ENCODE peak calls at places on chromosomes 13 and 19, in four cellular contexts. T is lower lobe of right lung, J is A673, L is tibial artery. V is an unnamed sample.

GRCh38 chr13:69050696-69051095 is 1056.9 kb upstream of the ATXN8OS start:
- DNase-seq in T (no peak), J (no peak), L (no peak), V (no peak)

GRCh38 chr19:50361290-50362029 is 4.0 kb downstream of the NAPSA start:
- DNase-seq in J (peak), L (no peak), T (peak), V (no peak)

GRCh38 chr19:17681505-17682125 is 6.5 kb downstream of the UNC13A start:
- DNase-seq in J (peak), L (no peak), T (no peak), V (peak)

GRCh38 chr19:10891360-10892108 is 20.2 kb downstream of the CARM1 start:
- DNase-seq in J (no peak), L (no peak), T (no peak), V (peak)

GRCh38 chr19:16141043-16141442 is 2.4 kb upstream of the HSH2D start:
- DNase-seq in J (no peak), T (no peak), L (no peak), V (no peak)

GRCh38 chr13:43787998-43788397 is 1.2 kb upstream of the ENOX1 start:
- DNase-seq in J (peak), L (no peak), T (no peak), V (peak)

GRCh38 chr19:12880551-12881171 is 588 bp downstream of the DNASE2 start:
- DNase-seq in T (peak), J (peak), L (peak), V (no peak)

GRCh38 chr13:105069106-105069505 is 1466.4 kb downstream of the EFNB2 start:
- DNase-seq in J (no peak), T (no peak), L (no peak), V (no peak)

GRCh38 chr19:8552810-8553209 is 24.4 kb downstream of the MYO1F start:
- DNase-seq in L (no peak), T (no peak), J (peak), V (no peak)

GRCh38 chr19:2477141-2477710 is 1.3 kb downstream of the GADD45B start:
- DNase-seq in L (no peak), J (no peak), T (peak), V (peak)

GRCh38 chr19:46225558-46226004 is 4.0 kb upstream of the IGFL1 start:
- DNase-seq in T (no peak), J (no peak), L (no peak), V (no peak)

GRCh38 chr13:32031025-32031814 is at the start of gene FRY:
- DNase-seq in J (peak), T (peak), L (peak), V (peak)
- TF ChIP-seq CTCF in J (peak), T (no peak), L (peak), V (peak)

GRCh38 chr13:99463998-99464397 is 37.3 kb upstream of the TM9SF2 start:
- DNase-seq in L (no peak), T (no peak), J (no peak), V (no peak)
- H3K4me3 ChIP-seq in L (no peak), T (no peak), J (no peak), V (no peak)

GRCh38 chr13:113601166-113602070 is 16.9 kb downstream of the TFDP1 start:
- DNase-seq in L (no peak), J (no peak), T (peak), V (no peak)
- TF ChIP-seq CTCF in L (no peak), J (no peak), T (no peak), V (no peak)

DNA sequence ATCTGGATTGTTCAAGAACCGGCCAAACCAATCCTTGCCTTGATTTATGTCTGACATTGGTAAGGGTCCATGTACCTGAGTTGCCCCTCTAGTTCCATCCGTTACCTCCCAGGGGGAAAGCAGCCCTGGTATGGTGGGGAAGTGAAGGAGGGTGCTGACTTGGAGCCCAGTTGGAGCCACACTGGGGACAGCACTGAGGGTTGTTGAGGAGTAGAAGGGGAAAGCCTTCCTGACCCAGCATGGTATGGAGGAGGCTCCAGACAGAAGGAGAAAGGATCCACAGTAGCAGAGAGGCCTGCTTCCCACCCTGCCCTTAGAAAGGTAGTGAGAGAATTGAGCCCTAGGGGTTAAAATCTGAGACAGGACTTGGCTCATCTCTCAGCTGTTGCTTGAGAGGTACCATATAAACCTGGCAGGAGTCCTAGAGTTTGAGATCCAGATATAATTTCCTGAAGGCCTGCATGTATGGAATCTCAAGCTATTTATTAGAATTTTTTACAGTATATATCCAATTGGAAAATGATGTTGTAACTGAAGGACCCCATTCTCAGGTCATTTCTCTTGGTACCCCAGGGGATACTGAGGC is 16.7 kb upstream of the FCGBP start:
- DNase-seq in L (no peak), J (no peak), T (no peak), V (no peak)
- H3K4me3 ChIP-seq in L (no peak), J (peak), T (no peak), V (no peak)

V was measured in epithelial cell of esophagus.